ENCODE peak calls at places on chromosomes 13 and 19, in seven cellular contexts. N is SK-N-SH, B is pancreas, O is transverse colon, L is heart left ventricle, A is neural progenitor cell, P is HCT116. E is an unnamed sample.

GRCh38 chr13:67574320-67575233 is 344.4 kb upstream of the PCDH9 start:
- DNase-seq in O (no peak), L (no peak), P (no peak), N (no peak), A (no peak), B (no peak), E (peak; percentile 90)

GRCh38 chr13:104635879-104636278 is 1569.7 kb upstream of the SLC10A2 start:
- DNase-seq in N (no peak), B (no peak), L (no peak), O (no peak), A (no peak), P (no peak), E (no peak)

GRCh38 chr19:19615086-19615485 is 3.4 kb downstream of the PBX4 start:
- DNase-seq in N (no peak), L (no peak), B (no peak), O (no peak), P (peak; percentile 66), A (no peak), E (no peak)

GRCh38 chr13:45859682-45860081 is 8.1 kb upstream of the SIAH3 start:
- DNase-seq in L (no peak), N (no peak), A (peak; percentile 55), O (no peak), P (no peak), B (no peak), E (no peak)

GRCh38 chr19:33168528-33168927 is 25.6 kb upstream of the LRP3 start:
- DNase-seq in L (no peak), N (no peak), A (no peak), O (no peak), P (no peak), B (no peak), E (no peak)

GRCh38 chr19:28297036-28297435 is 915.9 kb downstream of the UQCRFS1 start:
- DNase-seq in L (no peak), B (no peak), A (no peak), P (no peak), O (no peak), N (no peak), E (no peak)

GRCh38 chr13:93320942-93321341 is 94.3 kb downstream of the GPC6 start:
- DNase-seq in O (no peak), N (no peak), A (no peak), B (no peak), P (no peak), L (no peak), E (peak; percentile 7)

GRCh38 chr19:21835810-21836444 is at the start of gene ZNF43:
- DNase-seq in P (no peak), L (peak; percentile 98), O (peak; percentile 97), B (peak; percentile 97), N (peak; percentile 79), A (peak; percentile 96), E (peak; percentile 91)

DNA sequence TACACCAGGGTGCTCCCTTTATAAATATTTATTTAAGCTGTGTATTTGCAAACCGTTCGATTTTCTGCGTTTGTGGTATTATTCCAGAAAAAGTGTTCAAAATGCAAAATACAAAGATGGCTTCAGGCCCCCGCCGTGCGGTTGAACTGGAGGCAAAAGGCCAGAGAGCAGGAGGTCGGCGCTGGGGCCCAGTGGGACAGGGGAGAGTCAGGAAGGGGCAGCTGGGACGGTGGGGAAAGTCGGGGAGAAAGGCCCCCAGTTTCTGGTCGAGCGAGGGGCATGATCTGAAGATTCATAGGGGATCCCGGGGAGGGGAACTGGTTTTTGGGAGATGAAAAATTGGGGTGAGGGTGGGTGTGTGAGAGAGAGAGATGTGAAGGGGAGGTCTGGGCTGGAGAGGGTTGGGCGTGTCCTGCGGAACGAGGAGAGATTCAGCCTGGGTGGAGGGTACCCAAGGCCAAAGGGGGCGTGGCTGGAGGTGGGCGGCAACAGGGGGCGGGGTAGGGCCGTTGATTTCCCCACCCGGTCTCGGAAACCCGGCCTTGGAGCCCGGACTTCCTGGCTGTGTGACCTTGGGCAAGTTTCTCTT is 678 bp downstream of the ISOC2 start:
- DNase-seq in P (no peak), B (peak; percentile 85), O (peak; percentile 86), L (peak; percentile 88), N (peak; percentile 92), A (peak; percentile 93), E (peak; percentile 49)
- H3K27ac ChIP-seq in P (peak overlapping the region; percentile 87), B (peak overlapping the region; percentile 93), O (peak overlapping the region; percentile 91), L (peak overlapping the region; percentile 63), N (peak overlapping the region; percentile 91), A (no peak overlapping the region), E (no peak overlapping the region)

GRCh38 chr13:114020750-114021463 is 47.0 kb upstream of the C13orf46 start:
- DNase-seq in N (no peak), O (peak; percentile 36), B (no peak), A (no peak), P (no peak), L (no peak), E (no peak)

GRCh38 chr13:114022876-114023275 is 49.0 kb upstream of the C13orf46 start:
- DNase-seq in A (no peak), L (no peak), P (no peak), O (no peak), B (no peak), N (no peak), E (no peak)

GRCh38 chr13:114023716-114024602 is 50.1 kb upstream of the C13orf46 start:
- DNase-seq in O (no peak), B (no peak), P (no peak), L (no peak), N (no peak), A (no peak), E (no peak)

GRCh38 chr13:114022309-114022669 is 48.4 kb upstream of the C13orf46 start:
- DNase-seq in P (no peak), L (no peak), B (no peak), A (no peak), N (no peak), O (no peak), E (no peak)

DNA sequence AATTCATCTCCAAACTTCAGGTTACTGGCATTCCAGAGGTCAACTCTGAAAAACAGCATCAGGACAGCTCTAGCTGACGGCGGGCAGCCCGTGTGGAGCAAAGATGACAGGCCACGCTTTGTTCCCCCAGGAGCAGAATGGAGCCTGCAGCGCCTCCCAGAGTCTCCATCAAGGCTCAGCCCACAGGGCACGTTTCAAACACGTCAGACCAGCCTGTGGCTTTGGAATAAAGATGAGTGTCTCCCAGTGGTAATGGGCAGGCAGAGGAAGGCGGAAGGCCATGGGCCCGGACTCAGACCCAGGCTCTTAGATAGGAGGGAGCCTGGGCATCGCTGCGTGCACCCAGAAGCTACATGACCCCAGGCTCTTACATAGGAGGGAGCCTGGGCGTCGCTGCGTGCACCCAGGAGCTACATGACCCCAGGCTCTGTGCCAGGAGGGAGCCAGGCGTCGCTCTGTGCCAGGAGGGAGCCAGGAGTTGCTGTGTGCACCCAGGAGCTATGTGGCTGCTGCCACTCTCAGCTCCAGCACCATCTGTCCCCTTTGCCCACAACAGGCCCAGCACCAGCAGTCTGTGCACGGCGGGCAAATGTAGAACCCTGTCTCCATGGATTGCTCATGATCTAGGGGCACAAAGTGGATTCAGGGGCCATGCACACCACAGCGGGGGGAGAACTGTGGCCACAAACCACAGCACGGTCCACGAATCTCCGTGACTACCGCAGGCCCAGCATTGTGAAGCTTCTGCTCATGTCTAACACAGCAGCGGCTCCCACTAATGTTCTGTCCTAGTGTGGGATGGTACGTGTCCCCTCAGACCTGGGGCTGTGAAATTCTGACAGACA is 47.8 kb upstream of the C13orf46 start:
- DNase-seq in A (no peak), O (no peak), B (no peak), L (no peak), P (no peak), N (no peak), E (no peak)
- TF ChIP-seq CTCF in A (peak; percentile 5), O (no peak), B (no peak), L (no peak), P (no peak), N (no peak), E (peak; percentile 27)

DNA sequence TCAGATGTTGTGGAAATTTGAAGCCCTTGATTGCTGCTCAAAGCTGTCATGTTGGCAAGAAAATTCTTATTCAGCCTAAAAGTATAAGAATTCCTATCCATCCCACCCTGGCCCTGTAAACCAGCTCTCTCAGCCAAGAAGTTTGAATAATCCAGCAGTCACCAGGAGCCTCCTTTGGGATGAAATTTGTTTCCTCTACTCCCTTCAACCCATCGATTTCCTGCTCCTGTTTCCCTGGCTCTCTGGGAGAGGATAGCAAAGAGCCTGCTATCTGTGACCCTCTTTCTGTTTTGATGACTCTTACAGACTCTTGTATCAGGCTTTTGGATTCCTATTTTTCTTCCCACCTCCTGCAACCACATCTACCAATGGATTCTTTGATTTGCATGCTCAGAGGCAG is 169.3 kb downstream of the LHFPL6 start:
- DNase-seq in A (no peak), B (no peak), N (no peak), O (no peak), P (no peak), L (no peak), E (no peak)
- H3K4me1 ChIP-seq in A (peaks cover 5% of the 10 kb centered on the region), B (no peaks in the 10 kb centered on the region), N (no peaks in the 10 kb centered on the region), O (no peaks in the 10 kb centered on the region), P (no peaks in the 10 kb centered on the region), L (peaks cover 14% of the 10 kb centered on the region), E (no peaks in the 10 kb centered on the region)

GRCh38 chr13:100088648-100089601 is at the start of gene PCCA:
- DNase-seq in B (peak; percentile 98), L (peak; percentile 98), P (peak; percentile 81), A (peak; percentile 99), N (peak; percentile 98), O (peak; percentile 97), E (peak; percentile 49)

GRCh38 chr13:100090861-100091260 is 2.0 kb downstream of the PCCA start:
- DNase-seq in N (no peak), B (no peak), O (no peak), L (no peak), A (no peak), P (no peak), E (no peak)

GRCh38 chr13:100089633-100090032 is 740 bp downstream of the PCCA start:
- DNase-seq in A (no peak), N (no peak), P (no peak), L (no peak), B (no peak), O (no peak), E (no peak)

GRCh38 chr13:100088282-100088647 is 628 bp upstream of the PCCA start:
- DNase-seq in P (no peak), A (peak; percentile 27), L (no peak), N (no peak), O (no peak), B (no peak), E (no peak)
- H3K27ac ChIP-seq in P (peak overlapping the region; percentile 57), A (peak overlapping the region; percentile 15), L (no peak overlapping the region), N (peak overlapping the region; percentile 56), O (peak overlapping the region; percentile 91), B (peak overlapping the region; percentile 80), E (no peak overlapping the region)

GRCh38 chr19:1279782-1280341 is 4.5 kb downstream of the FAM174C start:
- DNase-seq in A (peak; percentile 89), O (peak; percentile 89), P (peak; percentile 64), B (peak; percentile 65), L (peak; percentile 79), N (peak; percentile 91), E (peak; percentile 54)
- TF ChIP-seq CTCF in A (peak; percentile 97), O (peak; percentile 97), P (peak; percentile 98), B (peak; percentile 95), L (peak; percentile 97), N (peak; percentile 91), E (peak; percentile 94)

E was measured in foreskin keratinocyte.